ENCODE peak calls at places on chromosomes 13 and 19, in eight cellular contexts. One of them, this sample, is unnamed.

GRCh38 chr13:26325876-26326275 is 71.9 kb downstream of the CDK8 start:
- DNase-seq in substantia nigra: no peak
- DNase-seq in NCI-H2081: no peak
- DNase-seq in activated naive CD8-positive, alpha-beta T cell treated with anti-CD3 and anti-CD28 coated beads, Interleukin-2, amount 50 U/mL, for 16 hours: no peak
- DNase-seq in left ventricle myocardium inferior: no peak
- DNase-seq in CD8-positive, alpha-beta T cell: no peak
- DNase-seq in stimulated activated CD4-positive, alpha-beta T cell treated with anti-CD3 and anti-CD28 coated beads, TNF-alpha, amount 100 ng/mL, for 4 hours: no peak
- DNase-seq in amygdala: no peak
- DNase-seq in this sample: no peak

GRCh38 chr19:41426952-41427646 is at the start of gene B3GNT8:
- DNase-seq in CD8-positive, alpha-beta T cell: peak
- DNase-seq in substantia nigra: no peak
- DNase-seq in activated naive CD8-positive, alpha-beta T cell treated with anti-CD3 and anti-CD28 coated beads, Interleukin-2, amount 50 U/mL, for 16 hours: no peak
- DNase-seq in stimulated activated CD4-positive, alpha-beta T cell treated with anti-CD3 and anti-CD28 coated beads, TNF-alpha, amount 100 ng/mL, for 4 hours: peak
- DNase-seq in NCI-H2081: no peak
- DNase-seq in left ventricle myocardium inferior: peak
- DNase-seq in amygdala: no peak
- DNase-seq in this sample: no peak

GRCh38 chr19:46629546-46630025 is 4.7 kb upstream of the PTGIR start:
- DNase-seq in left ventricle myocardium inferior: no peak
- DNase-seq in amygdala: no peak
- DNase-seq in substantia nigra: no peak
- DNase-seq in stimulated activated CD4-positive, alpha-beta T cell treated with anti-CD3 and anti-CD28 coated beads, TNF-alpha, amount 100 ng/mL, for 4 hours: no peak
- DNase-seq in activated naive CD8-positive, alpha-beta T cell treated with anti-CD3 and anti-CD28 coated beads, Interleukin-2, amount 50 U/mL, for 16 hours: no peak
- DNase-seq in NCI-H2081: no peak
- DNase-seq in CD8-positive, alpha-beta T cell: no peak
- DNase-seq in this sample: no peak

GRCh38 chr13:85314686-85315085 is 484.5 kb downstream of the SLITRK6 start:
- DNase-seq in activated naive CD8-positive, alpha-beta T cell treated with anti-CD3 and anti-CD28 coated beads, Interleukin-2, amount 50 U/mL, for 16 hours: no peak
- DNase-seq in left ventricle myocardium inferior: no peak
- DNase-seq in stimulated activated CD4-positive, alpha-beta T cell treated with anti-CD3 and anti-CD28 coated beads, TNF-alpha, amount 100 ng/mL, for 4 hours: no peak
- DNase-seq in amygdala: no peak
- DNase-seq in NCI-H2081: no peak
- DNase-seq in substantia nigra: no peak
- DNase-seq in CD8-positive, alpha-beta T cell: no peak
- DNase-seq in this sample: no peak

GRCh38 chr19:35344511-35345031 is 3.1 kb upstream of the FFAR1 start:
- DNase-seq in left ventricle myocardium inferior: no peak
- DNase-seq in NCI-H2081: no peak
- DNase-seq in activated naive CD8-positive, alpha-beta T cell treated with anti-CD3 and anti-CD28 coated beads, Interleukin-2, amount 50 U/mL, for 16 hours: no peak
- DNase-seq in amygdala: no peak
- DNase-seq in stimulated activated CD4-positive, alpha-beta T cell treated with anti-CD3 and anti-CD28 coated beads, TNF-alpha, amount 100 ng/mL, for 4 hours: no peak
- DNase-seq in substantia nigra: no peak
- DNase-seq in CD8-positive, alpha-beta T cell: no peak
- DNase-seq in this sample: no peak

GRCh38 chr13:46058268-46058667 is 5.7 kb upstream of the ZC3H13 start:
- DNase-seq in CD8-positive, alpha-beta T cell: no peak
- DNase-seq in substantia nigra: no peak
- DNase-seq in amygdala: no peak
- DNase-seq in stimulated activated CD4-positive, alpha-beta T cell treated with anti-CD3 and anti-CD28 coated beads, TNF-alpha, amount 100 ng/mL, for 4 hours: no peak
- DNase-seq in activated naive CD8-positive, alpha-beta T cell treated with anti-CD3 and anti-CD28 coated beads, Interleukin-2, amount 50 U/mL, for 16 hours: no peak
- DNase-seq in left ventricle myocardium inferior: no peak
- DNase-seq in NCI-H2081: no peak
- DNase-seq in this sample: no peak

GRCh38 chr13:51997641-51998330 is 13.5 kb downstream of the ATP7B start:
- DNase-seq in CD8-positive, alpha-beta T cell: no peak
- DNase-seq in substantia nigra: no peak
- DNase-seq in amygdala: no peak
- DNase-seq in activated naive CD8-positive, alpha-beta T cell treated with anti-CD3 and anti-CD28 coated beads, Interleukin-2, amount 50 U/mL, for 16 hours: no peak
- DNase-seq in stimulated activated CD4-positive, alpha-beta T cell treated with anti-CD3 and anti-CD28 coated beads, TNF-alpha, amount 100 ng/mL, for 4 hours: no peak
- DNase-seq in left ventricle myocardium inferior: no peak
- DNase-seq in NCI-H2081: no peak
- DNase-seq in this sample: no peak

GRCh38 chr19:50465986-50466771 is 10.1 kb upstream of the EMC10 start:
- DNase-seq in left ventricle myocardium inferior: no peak
- DNase-seq in CD8-positive, alpha-beta T cell: no peak
- DNase-seq in NCI-H2081: no peak
- DNase-seq in substantia nigra: no peak
- DNase-seq in stimulated activated CD4-positive, alpha-beta T cell treated with anti-CD3 and anti-CD28 coated beads, TNF-alpha, amount 100 ng/mL, for 4 hours: no peak
- DNase-seq in amygdala: no peak
- DNase-seq in activated naive CD8-positive, alpha-beta T cell treated with anti-CD3 and anti-CD28 coated beads, Interleukin-2, amount 50 U/mL, for 16 hours: no peak
- DNase-seq in this sample: no peak

GRCh38 chr19:13149628-13150186 is 468 bp downstream of the STX10 start:
- DNase-seq in NCI-H2081: peak
- DNase-seq in substantia nigra: no peak
- DNase-seq in stimulated activated CD4-positive, alpha-beta T cell treated with anti-CD3 and anti-CD28 coated beads, TNF-alpha, amount 100 ng/mL, for 4 hours: no peak
- DNase-seq in left ventricle myocardium inferior: peak
- DNase-seq in activated naive CD8-positive, alpha-beta T cell treated with anti-CD3 and anti-CD28 coated beads, Interleukin-2, amount 50 U/mL, for 16 hours: no peak
- DNase-seq in amygdala: peak
- DNase-seq in CD8-positive, alpha-beta T cell: no peak
- DNase-seq in this sample: no peak

GRCh38 chr13:41588899-41589298 is 131.5 kb downstream of the RGCC start:
- DNase-seq in amygdala: no peak
- DNase-seq in left ventricle myocardium inferior: no peak
- DNase-seq in activated naive CD8-positive, alpha-beta T cell treated with anti-CD3 and anti-CD28 coated beads, Interleukin-2, amount 50 U/mL, for 16 hours: no peak
- DNase-seq in CD8-positive, alpha-beta T cell: no peak
- DNase-seq in NCI-H2081: no peak
- DNase-seq in substantia nigra: no peak
- DNase-seq in stimulated activated CD4-positive, alpha-beta T cell treated with anti-CD3 and anti-CD28 coated beads, TNF-alpha, amount 100 ng/mL, for 4 hours: no peak
- DNase-seq in this sample: no peak

GRCh38 chr13:37492741-37493514 is 105.6 kb downstream of the POSTN start:
- DNase-seq in substantia nigra: no peak
- DNase-seq in left ventricle myocardium inferior: no peak
- DNase-seq in amygdala: no peak
- DNase-seq in CD8-positive, alpha-beta T cell: no peak
- DNase-seq in stimulated activated CD4-positive, alpha-beta T cell treated with anti-CD3 and anti-CD28 coated beads, TNF-alpha, amount 100 ng/mL, for 4 hours: no peak
- DNase-seq in activated naive CD8-positive, alpha-beta T cell treated with anti-CD3 and anti-CD28 coated beads, Interleukin-2, amount 50 U/mL, for 16 hours: no peak
- DNase-seq in NCI-H2081: no peak
- DNase-seq in this sample: no peak

GRCh38 chr13:45047394-45048328 is 58.3 kb downstream of the GPALPP1 start:
- DNase-seq in stimulated activated CD4-positive, alpha-beta T cell treated with anti-CD3 and anti-CD28 coated beads, TNF-alpha, amount 100 ng/mL, for 4 hours: peak
- DNase-seq in NCI-H2081: peak
- DNase-seq in activated naive CD8-positive, alpha-beta T cell treated with anti-CD3 and anti-CD28 coated beads, Interleukin-2, amount 50 U/mL, for 16 hours: peak
- DNase-seq in amygdala: peak
- DNase-seq in CD8-positive, alpha-beta T cell: peak
- DNase-seq in substantia nigra: peak
- DNase-seq in left ventricle myocardium inferior: peak
- DNase-seq in this sample: peak

GRCh38 chr19:3782903-3783302 is 3.3 kb downstream of the MATK start:
- DNase-seq in left ventricle myocardium inferior: no peak
- DNase-seq in amygdala: no peak
- DNase-seq in substantia nigra: no peak
- DNase-seq in NCI-H2081: no peak
- DNase-seq in activated naive CD8-positive, alpha-beta T cell treated with anti-CD3 and anti-CD28 coated beads, Interleukin-2, amount 50 U/mL, for 16 hours: no peak
- DNase-seq in stimulated activated CD4-positive, alpha-beta T cell treated with anti-CD3 and anti-CD28 coated beads, TNF-alpha, amount 100 ng/mL, for 4 hours: no peak
- DNase-seq in CD8-positive, alpha-beta T cell: no peak
- DNase-seq in this sample: no peak

GRCh38 chr13:101612736-101613135 is 160.3 kb downstream of the ITGBL1 start:
- DNase-seq in activated naive CD8-positive, alpha-beta T cell treated with anti-CD3 and anti-CD28 coated beads, Interleukin-2, amount 50 U/mL, for 16 hours: no peak
- DNase-seq in NCI-H2081: no peak
- DNase-seq in CD8-positive, alpha-beta T cell: no peak
- DNase-seq in left ventricle myocardium inferior: no peak
- DNase-seq in stimulated activated CD4-positive, alpha-beta T cell treated with anti-CD3 and anti-CD28 coated beads, TNF-alpha, amount 100 ng/mL, for 4 hours: no peak
- DNase-seq in amygdala: no peak
- DNase-seq in substantia nigra: no peak
- DNase-seq in this sample: no peak

GRCh38 chr13:36839981-36840380 is 21.0 kb downstream of the RFXAP start:
- DNase-seq in amygdala: no peak
- DNase-seq in stimulated activated CD4-positive, alpha-beta T cell treated with anti-CD3 and anti-CD28 coated beads, TNF-alpha, amount 100 ng/mL, for 4 hours: no peak
- DNase-seq in activated naive CD8-positive, alpha-beta T cell treated with anti-CD3 and anti-CD28 coated beads, Interleukin-2, amount 50 U/mL, for 16 hours: no peak
- DNase-seq in substantia nigra: no peak
- DNase-seq in NCI-H2081: no peak
- DNase-seq in left ventricle myocardium inferior: no peak
- DNase-seq in CD8-positive, alpha-beta T cell: no peak
- DNase-seq in this sample: no peak

GRCh38 chr19:17405250-17406038 is at the start of gene BST2:
- DNase-seq in stimulated activated CD4-positive, alpha-beta T cell treated with anti-CD3 and anti-CD28 coated beads, TNF-alpha, amount 100 ng/mL, for 4 hours: no peak
- DNase-seq in substantia nigra: peak
- DNase-seq in NCI-H2081: no peak
- DNase-seq in CD8-positive, alpha-beta T cell: peak
- DNase-seq in left ventricle myocardium inferior: peak
- DNase-seq in activated naive CD8-positive, alpha-beta T cell treated with anti-CD3 and anti-CD28 coated beads, Interleukin-2, amount 50 U/mL, for 16 hours: no peak
- DNase-seq in amygdala: peak
- DNase-seq in this sample: no peak

GRCh38 chr13:43981091-43981490 is 101.4 kb downstream of the LACC1 start:
- DNase-seq in left ventricle myocardium inferior: no peak
- DNase-seq in substantia nigra: no peak
- DNase-seq in NCI-H2081: no peak
- DNase-seq in activated naive CD8-positive, alpha-beta T cell treated with anti-CD3 and anti-CD28 coated beads, Interleukin-2, amount 50 U/mL, for 16 hours: no peak
- DNase-seq in amygdala: no peak
- DNase-seq in CD8-positive, alpha-beta T cell: no peak
- DNase-seq in stimulated activated CD4-positive, alpha-beta T cell treated with anti-CD3 and anti-CD28 coated beads, TNF-alpha, amount 100 ng/mL, for 4 hours: no peak
- DNase-seq in this sample: no peak

GRCh38 chr13:39350461-39350881 is 252.5 kb downstream of the LHFPL6 start:
- DNase-seq in amygdala: no peak
- DNase-seq in substantia nigra: no peak
- DNase-seq in NCI-H2081: peak
- DNase-seq in stimulated activated CD4-positive, alpha-beta T cell treated with anti-CD3 and anti-CD28 coated beads, TNF-alpha, amount 100 ng/mL, for 4 hours: no peak
- DNase-seq in CD8-positive, alpha-beta T cell: no peak
- DNase-seq in left ventricle myocardium inferior: peak
- DNase-seq in activated naive CD8-positive, alpha-beta T cell treated with anti-CD3 and anti-CD28 coated beads, Interleukin-2, amount 50 U/mL, for 16 hours: no peak
- DNase-seq in this sample: no peak

GRCh38 chr13:56351041-56351440 is 789.7 kb upstream of the PRR20A start:
- DNase-seq in NCI-H2081: peak
- DNase-seq in left ventricle myocardium inferior: no peak
- DNase-seq in CD8-positive, alpha-beta T cell: no peak
- DNase-seq in substantia nigra: no peak
- DNase-seq in stimulated activated CD4-positive, alpha-beta T cell treated with anti-CD3 and anti-CD28 coated beads, TNF-alpha, amount 100 ng/mL, for 4 hours: no peak
- DNase-seq in activated naive CD8-positive, alpha-beta T cell treated with anti-CD3 and anti-CD28 coated beads, Interleukin-2, amount 50 U/mL, for 16 hours: no peak
- DNase-seq in amygdala: no peak
- DNase-seq in this sample: no peak

GRCh38 chr19:33812388-33813330 is 16.0 kb downstream of the KCTD15 start:
- DNase-seq in NCI-H2081: no peak
- DNase-seq in amygdala: no peak
- DNase-seq in substantia nigra: no peak
- DNase-seq in activated naive CD8-positive, alpha-beta T cell treated with anti-CD3 and anti-CD28 coated beads, Interleukin-2, amount 50 U/mL, for 16 hours: no peak
- DNase-seq in stimulated activated CD4-positive, alpha-beta T cell treated with anti-CD3 and anti-CD28 coated beads, TNF-alpha, amount 100 ng/mL, for 4 hours: no peak
- DNase-seq in CD8-positive, alpha-beta T cell: no peak
- DNase-seq in left ventricle myocardium inferior: no peak
- DNase-seq in this sample: no peak

GRCh38 chr13:110306340-110306959 is 507 bp downstream of the COL4A1 start:
- DNase-seq in amygdala: no peak
- DNase-seq in CD8-positive, alpha-beta T cell: no peak
- DNase-seq in activated naive CD8-positive, alpha-beta T cell treated with anti-CD3 and anti-CD28 coated beads, Interleukin-2, amount 50 U/mL, for 16 hours: no peak
- DNase-seq in substantia nigra: no peak
- DNase-seq in NCI-H2081: no peak
- DNase-seq in left ventricle myocardium inferior: no peak
- DNase-seq in stimulated activated CD4-positive, alpha-beta T cell treated with anti-CD3 and anti-CD28 coated beads, TNF-alpha, amount 100 ng/mL, for 4 hours: no peak
- DNase-seq in this sample: no peak

GRCh38 chr13:23788459-23788858 is 100.7 kb downstream of the MIPEP start:
- DNase-seq in stimulated activated CD4-positive, alpha-beta T cell treated with anti-CD3 and anti-CD28 coated beads, TNF-alpha, amount 100 ng/mL, for 4 hours: no peak
- DNase-seq in NCI-H2081: no peak
- DNase-seq in amygdala: no peak
- DNase-seq in substantia nigra: no peak
- DNase-seq in left ventricle myocardium inferior: no peak
- DNase-seq in CD8-positive, alpha-beta T cell: no peak
- DNase-seq in activated naive CD8-positive, alpha-beta T cell treated with anti-CD3 and anti-CD28 coated beads, Interleukin-2, amount 50 U/mL, for 16 hours: no peak
- DNase-seq in this sample: no peak

GRCh38 chr13:26051231-26052135 is at the start of gene SHISA2:
- DNase-seq in NCI-H2081: peak
- DNase-seq in substantia nigra: peak
- DNase-seq in stimulated activated CD4-positive, alpha-beta T cell treated with anti-CD3 and anti-CD28 coated beads, TNF-alpha, amount 100 ng/mL, for 4 hours: peak
- DNase-seq in left ventricle myocardium inferior: peak
- DNase-seq in amygdala: peak
- DNase-seq in activated naive CD8-positive, alpha-beta T cell treated with anti-CD3 and anti-CD28 coated beads, Interleukin-2, amount 50 U/mL, for 16 hours: no peak
- DNase-seq in CD8-positive, alpha-beta T cell: no peak
- DNase-seq in this sample: peak

GRCh38 chr13:27921421-27921960 is 1.7 kb downstream of the PDX1 start:
- DNase-seq in CD8-positive, alpha-beta T cell: no peak
- DNase-seq in left ventricle myocardium inferior: no peak
- DNase-seq in NCI-H2081: no peak
- DNase-seq in substantia nigra: no peak
- DNase-seq in amygdala: no peak
- DNase-seq in activated naive CD8-positive, alpha-beta T cell treated with anti-CD3 and anti-CD28 coated beads, Interleukin-2, amount 50 U/mL, for 16 hours: no peak
- DNase-seq in stimulated activated CD4-positive, alpha-beta T cell treated with anti-CD3 and anti-CD28 coated beads, TNF-alpha, amount 100 ng/mL, for 4 hours: no peak
- DNase-seq in this sample: no peak

GRCh38 chr13:102870677-102871415 is 25.0 kb downstream of the ERCC5 start:
- DNase-seq in stimulated activated CD4-positive, alpha-beta T cell treated with anti-CD3 and anti-CD28 coated beads, TNF-alpha, amount 100 ng/mL, for 4 hours: peak
- DNase-seq in NCI-H2081: peak
- DNase-seq in left ventricle myocardium inferior: peak
- DNase-seq in CD8-positive, alpha-beta T cell: peak
- DNase-seq in amygdala: peak
- DNase-seq in activated naive CD8-positive, alpha-beta T cell treated with anti-CD3 and anti-CD28 coated beads, Interleukin-2, amount 50 U/mL, for 16 hours: peak
- DNase-seq in substantia nigra: peak
- DNase-seq in this sample: peak

GRCh38 chr13:94859812-94860210 is 147.5 kb upstream of the SOX21 start:
- DNase-seq in NCI-H2081: no peak
- DNase-seq in activated naive CD8-positive, alpha-beta T cell treated with anti-CD3 and anti-CD28 coated beads, Interleukin-2, amount 50 U/mL, for 16 hours: no peak
- DNase-seq in CD8-positive, alpha-beta T cell: no peak
- DNase-seq in stimulated activated CD4-positive, alpha-beta T cell treated with anti-CD3 and anti-CD28 coated beads, TNF-alpha, amount 100 ng/mL, for 4 hours: no peak
- DNase-seq in amygdala: no peak
- DNase-seq in left ventricle myocardium inferior: no peak
- DNase-seq in substantia nigra: no peak
- DNase-seq in this sample: no peak

GRCh38 chr13:45464141-45464686 is 525 bp upstream of the COG3 start:
- DNase-seq in stimulated activated CD4-positive, alpha-beta T cell treated with anti-CD3 and anti-CD28 coated beads, TNF-alpha, amount 100 ng/mL, for 4 hours: no peak
- DNase-seq in NCI-H2081: no peak
- DNase-seq in left ventricle myocardium inferior: no peak
- DNase-seq in activated naive CD8-positive, alpha-beta T cell treated with anti-CD3 and anti-CD28 coated beads, Interleukin-2, amount 50 U/mL, for 16 hours: no peak
- DNase-seq in amygdala: no peak
- DNase-seq in CD8-positive, alpha-beta T cell: no peak
- DNase-seq in substantia nigra: no peak
- DNase-seq in this sample: no peak

GRCh38 chr19:55675661-55676354 is 782 bp downstream of the EPN1 start:
- DNase-seq in left ventricle myocardium inferior: no peak
- DNase-seq in activated naive CD8-positive, alpha-beta T cell treated with anti-CD3 and anti-CD28 coated beads, Interleukin-2, amount 50 U/mL, for 16 hours: no peak
- DNase-seq in amygdala: no peak
- DNase-seq in stimulated activated CD4-positive, alpha-beta T cell treated with anti-CD3 and anti-CD28 coated beads, TNF-alpha, amount 100 ng/mL, for 4 hours: no peak
- DNase-seq in CD8-positive, alpha-beta T cell: no peak
- DNase-seq in substantia nigra: no peak
- DNase-seq in NCI-H2081: no peak
- DNase-seq in this sample: no peak